ENCODE peak calls at places on chromosomes 1 and 21, in four cellular contexts. H, W, G and Z are unnamed samples.
A peak's percentile ranks its signal among the peaks of the same experiment; 100 is the strongest.

GRCh38 chr1:41496080-41497055 is 11.9 kb upstream of the EDN2 start:
- DNase-seq in H (no peak), W (peak; percentile 26), G (peak; percentile 92), Z (peak; percentile 80)

GRCh38 chr1:33654267-33654832 is 181.9 kb downstream of the ZSCAN20 start:
- DNase-seq in H (no peak), W (no peak), G (no peak), Z (peak; percentile 64)

GRCh38 chr1:244065960-244066388 is 14.9 kb downstream of the ZBTB18 start:
- DNase-seq in H (no peak), W (no peak), G (no peak), Z (no peak)

GRCh38 chr1:119918301-119918700 is 22.0 kb upstream of the ADAM30 start:
- DNase-seq in H (no peak), W (no peak), G (no peak), Z (no peak)

GRCh38 chr1:231040019-231040799 is at the start of gene FAM89A:
- DNase-seq in H (no peak), W (no peak), G (peak; percentile 98), Z (peak; percentile 96)

GRCh38 chr1:101567582-101568189 is 330.9 kb downstream of the S1PR1 start:
- DNase-seq in H (no peak), W (peak; percentile 3), G (peak; percentile 21), Z (peak; percentile 53)

GRCh38 chr1:187837787-187838186 is 1009.0 kb downstream of the PLA2G4A start:
- DNase-seq in H (no peak), W (no peak), G (no peak), Z (no peak)

GRCh38 chr21:43877936-43878575 is 13.0 kb downstream of the AGPAT3 start:
- DNase-seq in H (no peak), W (no peak), G (no peak), Z (no peak)

GRCh38 chr1:66294692-66295384 is 239.1 kb upstream of the SGIP1 start:
- DNase-seq in H (no peak), W (no peak), G (no peak), Z (no peak)

GRCh38 chr1:160093069-160093395 is 5.4 kb downstream of the IGSF8 start:
- DNase-seq in H (no peak), W (no peak), G (no peak), Z (no peak)

GRCh38 chr1:6975991-6976390 is 190.7 kb downstream of the CAMTA1 start:
- DNase-seq in H (no peak), W (no peak), G (no peak), Z (no peak)

GRCh38 chr21:16773206-16773605 is 739.6 kb upstream of the CXADR start:
- DNase-seq in H (no peak), W (no peak), G (no peak), Z (no peak)

GRCh38 chr1:2935184-2935583 is 86.1 kb upstream of the ACTRT2 start:
- DNase-seq in H (no peak), W (no peak), G (no peak), Z (no peak)

GRCh38 chr1:35726814-35727433 is 8.2 kb upstream of the C1orf216 start:
- DNase-seq in H (no peak), W (peak; percentile 53), G (peak; percentile 72), Z (peak; percentile 81)

DNA sequence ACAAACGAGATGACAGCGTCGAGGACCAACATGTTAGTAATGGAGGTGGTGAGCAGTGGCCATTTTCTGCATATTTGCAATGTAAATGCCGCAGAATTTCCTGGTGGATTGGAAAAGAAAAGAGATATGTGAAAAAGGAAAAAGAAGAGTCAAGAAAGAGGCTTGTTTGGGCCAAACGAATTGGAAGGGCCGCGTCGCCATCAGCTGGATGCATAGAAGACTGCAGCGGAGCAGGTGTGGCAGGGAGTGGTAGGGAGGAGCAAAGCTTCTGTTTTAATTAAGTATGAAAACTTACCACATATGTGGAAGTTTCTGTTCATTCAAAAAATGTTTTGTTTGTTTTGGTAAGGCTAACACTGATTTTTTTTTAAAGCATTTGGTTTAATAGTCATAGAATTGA is 690.7 kb downstream of the NCAM2 start:
- DNase-seq in H (no peak), W (no peak), G (no peak), Z (peak; percentile 21)
- TF ChIP-seq TARDBP in H (no peak), W (no peak), G (no peak), Z (no peak)

GRCh38 chr1:97906567-97907228 is 14.1 kb downstream of the DPYD start:
- DNase-seq in H (no peak), W (peak; percentile 13), G (no peak), Z (no peak)
- TF ChIP-seq SP1 in H (no peak), W (no peak), G (no peak), Z (no peak)

GRCh38 chr1:86741947-86742572 is 37.7 kb downstream of the SH3GLB1 start:
- DNase-seq in H (no peak), W (peak; percentile 13), G (peak; percentile 33), Z (no peak)
- TF ChIP-seq TARDBP in H (no peak), W (no peak), G (no peak), Z (no peak)

GRCh38 chr21:36695283-36695634 is 3.7 kb upstream of the SIM2 start:
- DNase-seq in H (no peak), W (no peak), G (no peak), Z (no peak)
- TF ChIP-seq SP1 in H (no peak), W (no peak), G (no peak), Z (no peak)

GRCh38 chr1:155175927-155176371 is 2.3 kb downstream of the TRIM46 start:
- DNase-seq in H (no peak), W (no peak), G (no peak), Z (no peak)
- TF ChIP-seq TARDBP in H (no peak), W (no peak), G (no peak), Z (no peak)

GRCh38 chr21:46084709-46085108 is 13.2 kb upstream of the COL6A2 start:
- DNase-seq in H (no peak), W (no peak), G (no peak), Z (no peak)
- TF ChIP-seq SP1 in H (no peak), W (no peak), G (no peak), Z (no peak)

DNA sequence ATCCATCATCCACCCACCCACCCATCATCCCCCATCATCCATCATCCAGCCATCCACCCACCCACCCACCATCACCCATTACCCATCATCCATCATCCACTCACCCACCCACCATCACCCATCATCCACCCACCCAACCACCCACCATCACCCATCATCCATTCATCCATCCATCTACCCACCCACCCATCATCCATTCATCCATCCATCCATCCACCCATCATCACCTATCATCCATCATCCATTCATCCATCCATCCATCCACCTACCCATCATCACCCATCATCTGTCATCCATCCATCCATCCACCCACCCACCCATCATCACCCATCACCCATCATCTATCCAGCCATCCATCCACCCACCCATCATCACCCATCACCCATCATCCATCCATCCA is 81.5 kb downstream of the ADARB1 start:
- DNase-seq in H (no peak), W (no peak), G (no peak), Z (no peak)
- TF ChIP-seq TARDBP in H (no peak), W (no peak), G (no peak), Z (no peak)